ENCODE peak calls at places on chromosome 22, in ten cellular contexts. P is glutamatergic neuron; Y is posterior cingulate gyrus; H is colonic mucosa; Z is right lobe of liver; C is GM12864; O is GM10248; E is cardiac muscle cell; A is brain microvascular endothelial cell; W is stimulated activated CD4-positive, alpha-beta T cell treated with anti-CD3 and anti-CD28 coated beads, Interleukin-1b, Interleukin-23, amount 100 ng/mL, for 1 hour. T is an unnamed sample.

GRCh38 chr22:46714550-46714949 is 23.5 kb downstream of the CERK start:
- DNase-seq in P (no peak), Y (no peak), H (no peak), Z (no peak), C (no peak), O (no peak), E (peak; percentile 16), A (no peak), W (no peak), T (no peak)

GRCh38 chr22:24420072-24420976 is 7.1 kb upstream of the ADORA2A start:
- DNase-seq in P (peak; percentile 19), Y (no peak), H (no peak), Z (no peak), C (no peak), O (no peak), E (no peak), A (no peak), W (no peak), T (no peak)

GRCh38 chr22:43289976-43290663 is 53.1 kb downstream of the SCUBE1 start:
- DNase-seq in P (no peak), Y (no peak), H (no peak), Z (no peak), C (no peak), O (no peak), E (peak; percentile 53), A (no peak), W (no peak), T (no peak)

GRCh38 chr22:48496987-48497650 is 1330.6 kb downstream of the BRD1 start:
- DNase-seq in P (no peak), Y (no peak), H (no peak), Z (peak; percentile 42), C (no peak), O (no peak), E (no peak), A (no peak), W (no peak), T (no peak)

GRCh38 chr22:45971389-45972028 is 5.5 kb downstream of the WNT7B start:
- DNase-seq in P (no peak), Y (no peak), H (no peak), Z (no peak), C (no peak), O (no peak), E (no peak), A (no peak), W (no peak), T (no peak)

GRCh38 chr22:46119093-46119728 is 31.1 kb upstream of the PPARA start:
- DNase-seq in P (no peak), Y (no peak), H (no peak), Z (no peak), C (no peak), O (no peak), E (no peak), A (no peak), W (no peak), T (no peak)

GRCh38 chr22:27537481-27537891 is 264.1 kb downstream of the MN1 start:
- DNase-seq in P (no peak), Y (no peak), H (no peak), Z (no peak), C (no peak), O (no peak), E (peak; percentile 82), A (no peak), W (no peak), T (no peak)

GRCh38 chr22:42459273-42460040 is 27.3 kb upstream of the NFAM1 start:
- DNase-seq in P (no peak), Y (no peak), H (peak; percentile 51), Z (no peak), C (no peak), O (no peak), E (no peak), A (no peak), W (no peak), T (no peak)

GRCh38 chr22:36017661-36018091 is 10.9 kb downstream of the RBFOX2 start:
- DNase-seq in P (no peak), Y (no peak), H (no peak), Z (no peak), C (no peak), O (no peak), E (no peak), A (no peak), W (no peak), T (no peak)

GRCh38 chr22:28411125-28411524 is 268.5 kb downstream of the TTC28 start:
- DNase-seq in P (no peak), Y (no peak), H (no peak), Z (no peak), C (no peak), O (no peak), E (no peak), A (no peak), W (no peak), T (no peak)

GRCh38 chr22:50460942-50461341 is 13.9 kb downstream of the SBF1 start:
- DNase-seq in P (no peak), Y (no peak), H (peak; percentile 56), Z (no peak), C (no peak), O (no peak), E (no peak), A (no peak), W (no peak), T (no peak)

GRCh38 chr22:17971711-17972110 is 52.6 kb downstream of the MICAL3 start:
- DNase-seq in P (no peak), Y (no peak), H (no peak), Z (no peak), C (no peak), O (no peak), E (no peak), A (no peak), W (no peak), T (no peak)

GRCh38 chr22:35766654-35767580 is 49.2 kb downstream of the APOL5 start:
- DNase-seq in P (no peak), Y (no peak), H (no peak), Z (no peak), C (no peak), O (no peak), E (peak; percentile 60), A (no peak), W (no peak), T (no peak)

GRCh38 chr22:36548606-36549005 is 19.6 kb upstream of the EIF3D start:
- DNase-seq in P (peak; percentile 44), Y (no peak), H (no peak), Z (peak; percentile 50), C (no peak), O (no peak), E (no peak), A (no peak), W (no peak), T (no peak)